ENCODE peak calls at places on chromosomes 1 and 21, in five cellular contexts. Z is IMR-90, L is upper lobe of left lung, G is A549, A is omental fat pad. V is an unnamed sample.

GRCh38 chr21:44495641-44496040 is 40.3 kb downstream of the LRRC3 start:
- ATAC-seq in L (no peak), G (no peak), A (no peak), Z (no peak), V (no peak)

GRCh38 chr1:201275266-201275666 is 8.0 kb upstream of the PKP1 start:
- ATAC-seq in L (no peak), Z (peak; percentile 57), G (peak; percentile 93), A (peak; percentile 95), V (no peak)

GRCh38 chr21:23639726-23640125 is 1967.6 kb downstream of the MRPL39 start:
- ATAC-seq in Z (no peak), A (no peak), L (no peak), G (no peak), V (no peak)

GRCh38 chr21:28253378-28253777 is 739.3 kb downstream of the LTN1 start:
- ATAC-seq in Z (peak; percentile 79), L (no peak), G (no peak), A (peak; percentile 83), V (no peak)

GRCh38 chr1:25917996-25918395 is 11.8 kb upstream of the STMN1 start:
- ATAC-seq in L (no peak), Z (peak; percentile 16), A (no peak), G (no peak), V (no peak)

GRCh38 chr1:184792450-184792969 is 37.9 kb upstream of the EDEM3 start:
- ATAC-seq in A (peak; percentile 87), Z (peak; percentile 94), L (peak; percentile 75), G (peak; percentile 98), V (peak; percentile 94)

GRCh38 chr1:4551706-4552105 is 102.7 kb upstream of the AJAP1 start:
- ATAC-seq in A (no peak), Z (no peak), G (no peak), L (no peak), V (no peak)

GRCh38 chr1:43705982-43706597 is 1.2 kb upstream of the ST3GAL3 start:
- ATAC-seq in G (peak; percentile 5), L (no peak), A (no peak), Z (no peak), V (no peak)

GRCh38 chr1:173114381-173114780 is 63.6 kb upstream of the TNFSF18 start:
- ATAC-seq in G (no peak), A (no peak), Z (no peak), L (no peak), V (peak; percentile 22)

GRCh38 chr1:189681252-189681919 is 796.3 kb downstream of the BRINP3 start:
- ATAC-seq in A (no peak), Z (no peak), L (no peak), G (no peak), V (no peak)

GRCh38 chr1:53821380-53821779 is 16.7 kb downstream of the NDC1 start:
- ATAC-seq in A (no peak), Z (no peak), G (no peak), L (no peak), V (no peak)

GRCh38 chr21:42299324-42300044 is 15.7 kb downstream of the TFF3 start:
- ATAC-seq in Z (no peak), G (no peak), L (no peak), A (no peak), V (no peak)

GRCh38 chr1:209775634-209776033 is 8.7 kb downstream of the C1orf74 start:
- ATAC-seq in A (no peak), G (no peak), Z (no peak), L (peak; percentile 24), V (no peak)

GRCh38 chr1:182032251-182032650 is 29.3 kb downstream of the ZNF648 start:
- ATAC-seq in Z (no peak), G (no peak), L (no peak), A (no peak), V (no peak)

GRCh38 chr21:21788591-21788990 is 790.4 kb downstream of the NCAM2 start:
- ATAC-seq in L (no peak), G (no peak), Z (no peak), A (no peak), V (no peak)

GRCh38 chr1:200130552-200130951 is 103.0 kb downstream of the NR5A2 start:
- ATAC-seq in A (no peak), Z (no peak), L (peak; percentile 73), G (no peak), V (no peak)

GRCh38 chr1:52209429-52209828 is 67.5 kb downstream of the ZFYVE9 start:
- ATAC-seq in G (no peak), L (no peak), Z (no peak), A (no peak), V (no peak)

GRCh38 chr1:176609556-176610408 is 146.8 kb downstream of the PAPPA2 start:
- ATAC-seq in G (no peak), A (no peak), L (no peak), Z (no peak), V (no peak)

GRCh38 chr1:41347276-41347675 is 14.0 kb upstream of the FOXO6 start:
- ATAC-seq in Z (no peak), L (no peak), G (no peak), A (no peak), V (no peak)

GRCh38 chr1:41343790-41344679 is 17.2 kb upstream of the FOXO6 start:
- ATAC-seq in L (no peak), A (no peak), Z (no peak), G (no peak), V (no peak)

GRCh38 chr1:41342774-41343355 is 18.4 kb upstream of the FOXO6 start:
- ATAC-seq in G (no peak), Z (no peak), A (no peak), L (no peak), V (no peak)

GRCh38 chr1:41348394-41348793 is 12.8 kb upstream of the FOXO6 start:
- ATAC-seq in G (no peak), Z (no peak), A (no peak), L (no peak), V (no peak)

DNA sequence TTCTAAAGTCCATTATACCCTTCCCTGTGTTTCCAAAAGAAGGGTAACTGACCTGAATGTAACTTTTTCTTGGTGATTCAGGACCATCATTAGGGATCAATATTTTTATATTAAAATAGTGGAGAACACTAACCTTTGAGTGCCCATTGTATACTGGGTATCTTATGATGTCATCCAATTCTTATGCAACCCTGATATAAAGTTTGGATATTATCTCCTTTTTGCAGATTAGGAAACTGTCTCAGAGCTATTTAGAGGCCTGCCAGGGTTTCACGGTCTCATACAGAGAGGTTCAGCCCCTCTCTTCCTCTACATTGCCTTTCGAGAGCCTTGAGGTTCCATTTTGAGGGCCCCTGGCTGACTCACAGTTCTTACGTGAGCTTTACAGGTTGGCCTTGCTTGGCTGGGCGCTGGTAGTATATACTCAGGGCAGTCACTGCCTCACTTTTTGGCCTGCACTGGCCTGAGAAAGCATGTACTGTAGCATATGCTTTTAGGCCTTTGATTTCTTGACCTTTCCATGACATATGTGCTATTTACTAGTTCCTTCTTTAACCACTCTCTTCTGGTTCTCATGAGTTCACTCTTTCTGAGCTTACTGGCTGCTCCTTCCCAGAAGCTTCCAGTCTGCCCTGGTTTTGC is 15.7 kb upstream of the FOXO6 start:
- ATAC-seq in Z (no peak), A (no peak), L (no peak), G (no peak), V (no peak)
- TF ChIP-seq CTCF in Z (no peak), A (no peak), L (no peak), G (no peak), V (no peak)

GRCh38 chr1:154849645-154850131 is 20.4 kb downstream of the KCNN3 start:
- ATAC-seq in G (no peak), A (no peak), Z (no peak), L (no peak), V (no peak)

GRCh38 chr1:154846921-154847442 is 23.1 kb downstream of the KCNN3 start:
- ATAC-seq in Z (no peak), G (no peak), A (no peak), L (no peak), V (no peak)

GRCh38 chr1:154851392-154852177 is 18.5 kb downstream of the KCNN3 start:
- ATAC-seq in Z (peak; percentile 44), L (no peak), G (peak; percentile 21), A (no peak), V (no peak)

GRCh38 chr1:154847891-154848290 is 22.2 kb downstream of the KCNN3 start:
- ATAC-seq in L (no peak), G (no peak), Z (no peak), A (no peak), V (no peak)

DNA sequence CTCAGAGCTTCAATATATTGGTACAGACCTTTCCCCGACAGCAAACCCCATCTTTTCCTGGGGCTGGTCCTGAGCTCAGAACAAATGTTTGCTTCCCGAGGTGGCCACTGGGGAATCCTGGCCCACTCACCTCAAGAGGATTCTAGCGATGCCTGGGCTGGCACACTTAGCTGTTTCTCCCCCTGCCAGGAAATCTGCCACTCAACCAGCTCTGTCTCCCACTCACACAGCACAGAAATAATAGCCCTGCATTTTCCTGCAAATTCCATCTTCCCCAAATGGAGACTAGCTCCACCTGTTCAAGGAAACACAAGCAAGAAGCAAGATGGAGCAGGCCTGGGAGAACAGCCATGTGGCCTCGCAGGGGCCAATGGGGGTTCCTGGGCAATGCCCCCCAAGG is 21.1 kb downstream of the KCNN3 start:
- ATAC-seq in Z (no peak), G (no peak), A (no peak), L (no peak), V (no peak)
- TF ChIP-seq CTCF in Z (no peak), G (no peak), A (no peak), L (no peak), V (no peak)

GRCh38 chr1:180501865-180502360 is 464 bp downstream of the ACBD6 start:
- ATAC-seq in G (no peak), L (peak; percentile 83), Z (no peak), A (no peak), V (no peak)
- TF ChIP-seq CTCF in G (no peak), L (no peak), Z (no peak), A (no peak), V (no peak)

GRCh38 chr1:192506741-192507155 is 68.8 kb upstream of the RGS1 start:
- ATAC-seq in L (no peak), A (no peak), G (no peak), Z (peak; percentile 27), V (no peak)
- TF ChIP-seq CTCF in L (no peak), A (no peak), G (peak; percentile 39), Z (peak; percentile 45), V (no peak)